ENCODE peak calls at places on chromosome 16, in eight cellular contexts. E, J, G, X, Y, Z, F and D are unnamed samples.

GRCh38 chr16:17369441-17369951 is 101.3 kb downstream of the XYLT1 start:
- DNase-seq in E (no peak), J (no peak), G (peak; percentile 18), X (peak; percentile 58), Y (peak; percentile 76), Z (peak; percentile 72), F (no peak), D (no peak)

GRCh38 chr16:15404792-15405191 is 9.2 kb downstream of the MPV17L start:
- DNase-seq in E (no peak), J (no peak), G (no peak), X (peak; percentile 65), Y (no peak), Z (no peak), F (no peak), D (no peak)

GRCh38 chr16:10600792-10601443 is 20.5 kb upstream of the EMP2 start:
- DNase-seq in E (no peak), J (no peak), G (no peak), X (no peak), Y (no peak), Z (peak; percentile 68), F (no peak), D (no peak)

GRCh38 chr16:69465083-69465721 is 40.8 kb downstream of the CYB5B start:
- DNase-seq in E (peak; percentile 78), J (peak; percentile 35), G (no peak), X (no peak), Y (no peak), Z (no peak), F (no peak), D (no peak)

GRCh38 chr16:57899771-57900661 is 70.9 kb downstream of the CNGB1 start:
- DNase-seq in E (peak; percentile 76), J (peak; percentile 59), G (peak; percentile 82), X (peak; percentile 72), Y (peak; percentile 73), Z (peak; percentile 81), F (no peak), D (no peak)

GRCh38 chr16:10827691-10828341 is 9.2 kb upstream of the TVP23A start:
- DNase-seq in E (peak; percentile 91), J (peak; percentile 36), G (peak; percentile 95), X (peak; percentile 80), Y (peak; percentile 77), Z (peak; percentile 73), F (peak; percentile 87), D (peak; percentile 40)

GRCh38 chr16:88533381-88533831 is 36.8 kb upstream of the ZC3H18 start:
- DNase-seq in E (peak; percentile 50), J (peak; percentile 7), G (peak; percentile 25), X (no peak), Y (no peak), Z (peak; percentile 57), F (no peak), D (no peak)

GRCh38 chr16:87569601-87570559 is 32.4 kb upstream of the JPH3 start:
- DNase-seq in E (no peak), J (no peak), G (peak; percentile 52), X (no peak), Y (no peak), Z (no peak), F (no peak), D (no peak)

GRCh38 chr16:56244612-56245011 is 53.3 kb downstream of the GNAO1 start:
- DNase-seq in E (no peak), J (no peak), G (no peak), X (no peak), Y (no peak), Z (no peak), F (no peak), D (no peak)

GRCh38 chr16:58963479-58963878 is 229.4 kb upstream of the GOT2 start:
- DNase-seq in E (no peak), J (no peak), G (no peak), X (no peak), Y (no peak), Z (no peak), F (no peak), D (no peak)

GRCh38 chr16:57141822-57142631 is 43.8 kb downstream of the PSME3IP1 start:
- DNase-seq in E (no peak), J (no peak), G (no peak), X (no peak), Y (no peak), Z (no peak), F (no peak), D (no peak)

GRCh38 chr16:31351937-31352315 is 3.0 kb upstream of the ITGAX start:
- DNase-seq in E (no peak), J (no peak), G (no peak), X (no peak), Y (peak; percentile 79), Z (peak; percentile 72), F (peak; percentile 70), D (no peak)

GRCh38 chr16:74774223-74775139 is at the start of gene FA2H:
- DNase-seq in E (peak; percentile 8), J (no peak), G (peak; percentile 51), X (no peak), Y (peak; percentile 81), Z (peak; percentile 90), F (no peak), D (no peak)

GRCh38 chr16:65469116-65469515 is 347.3 kb upstream of the CDH11 start:
- DNase-seq in E (no peak), J (no peak), G (no peak), X (no peak), Y (no peak), Z (no peak), F (no peak), D (no peak)

GRCh38 chr16:87956169-87956770 is 5.0 kb downstream of the BANP start:
- DNase-seq in E (peak; percentile 77), J (peak; percentile 45), G (peak; percentile 62), X (peak; percentile 48), Y (peak; percentile 70), Z (peak; percentile 62), F (no peak), D (no peak)

GRCh38 chr16:51538707-51539604 is 387.9 kb upstream of the SALL1 start:
- DNase-seq in E (peak; percentile 93), J (peak; percentile 80), G (peak; percentile 85), X (no peak), Y (no peak), Z (no peak), F (no peak), D (peak; percentile 64)

GRCh38 chr16:51149251-51149661 is 1.8 kb downstream of the SALL1 start:
- DNase-seq in E (no peak), J (no peak), G (peak; percentile 29), X (no peak), Y (no peak), Z (no peak), F (no peak), D (no peak)

GRCh38 chr16:85555549-85556455 is 57.3 kb upstream of the GSE1 start:
- DNase-seq in E (no peak), J (peak; percentile 42), G (peak; percentile 56), X (peak; percentile 52), Y (no peak), Z (peak; percentile 73), F (no peak), D (no peak)

GRCh38 chr16:74460542-74460941 is 39.3 kb upstream of the CLEC18B start:
- DNase-seq in E (no peak), J (no peak), G (no peak), X (no peak), Y (no peak), Z (no peak), F (no peak), D (no peak)

GRCh38 chr16:68235105-68235881 is 634 bp downstream of the ESRP2 start:
- DNase-seq in E (no peak), J (no peak), G (no peak), X (no peak), Y (peak; percentile 49), Z (peak; percentile 73), F (peak; percentile 82), D (no peak)

GRCh38 chr16:25916091-25916490 is 224.3 kb downstream of the HS3ST4 start:
- DNase-seq in E (no peak), J (no peak), G (no peak), X (no peak), Y (no peak), Z (no peak), F (no peak), D (no peak)

GRCh38 chr16:50519001-50519400 is 29.2 kb upstream of the NKD1 start:
- DNase-seq in E (no peak), J (no peak), G (no peak), X (no peak), Y (no peak), Z (no peak), F (no peak), D (no peak)

GRCh38 chr16:75589301-75589700 is 23.1 kb downstream of the GABARAPL2 start:
- DNase-seq in E (no peak), J (no peak), G (no peak), X (peak; percentile 51), Y (no peak), Z (no peak), F (no peak), D (no peak)

DNA sequence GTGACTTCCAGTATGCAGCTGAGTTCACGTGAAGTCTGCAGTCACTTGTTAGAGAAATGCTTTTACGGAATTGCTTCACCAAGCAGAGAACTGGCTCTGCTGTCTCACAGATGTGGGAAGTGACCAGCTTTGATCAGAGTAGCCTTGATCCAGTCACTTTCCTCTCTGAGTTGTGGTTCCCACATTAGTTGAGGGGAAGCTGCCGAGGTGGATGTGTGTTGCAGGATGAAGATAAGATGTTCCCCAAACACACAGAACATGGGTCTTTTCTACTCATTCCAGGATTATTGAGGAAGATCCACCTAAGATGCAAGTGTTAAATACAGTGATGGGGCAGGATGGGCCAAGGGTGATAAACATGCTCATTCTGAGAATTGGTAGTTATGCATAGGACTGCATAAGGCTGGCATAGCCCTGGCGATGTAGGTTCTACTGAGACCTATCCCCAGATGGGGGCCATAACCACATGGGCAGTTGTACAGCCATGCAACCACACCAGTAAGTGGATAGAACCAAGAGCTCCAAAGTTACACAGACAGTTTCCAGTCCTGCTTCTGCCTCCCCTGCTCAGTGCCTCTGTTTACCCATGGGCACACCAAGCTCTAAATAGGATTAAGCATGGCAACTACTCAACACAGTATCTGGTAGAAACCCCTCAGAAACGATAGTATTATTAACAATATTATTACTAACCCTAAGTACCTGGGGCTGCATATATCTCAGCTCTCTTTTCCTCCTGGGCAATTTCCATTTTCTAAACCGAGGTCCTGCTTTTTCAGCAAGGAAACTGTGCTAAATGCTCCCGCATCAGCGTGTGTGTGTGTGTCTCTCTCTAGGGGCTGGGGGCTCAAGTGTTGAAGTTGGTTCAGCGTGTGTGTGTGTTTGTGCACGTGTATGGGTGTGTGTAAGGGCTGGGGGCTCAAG is 169.0 kb upstream of the MAF start:
- DNase-seq in E (no peak), J (no peak), G (no peak), X (no peak), Y (no peak), Z (no peak), F (no peak), D (no peak)
- H3K27me3 ChIP-seq in E (no peaks in the 10 kb centered on the region), J (no peaks in the 10 kb centered on the region), G (peaks cover 4% of the 10 kb centered on the region), X (no peaks in the 10 kb centered on the region), Y (no peaks in the 10 kb centered on the region), Z (no peaks in the 10 kb centered on the region), F (no peaks in the 10 kb centered on the region), D (no peaks in the 10 kb centered on the region)

GRCh38 chr16:21302454-21302853 is 24.4 kb upstream of the CRYM start:
- DNase-seq in E (peak; percentile 6), J (no peak), G (no peak), X (no peak), Y (no peak), Z (no peak), F (no peak), D (no peak)
- H3K4me3 ChIP-seq in E (peak overlapping the region; percentile 60), J (peak overlapping the region; percentile 82), G (no peak overlapping the region), X (no peak overlapping the region), Y (no peak overlapping the region), Z (peak overlapping the region; percentile 71), F (peak overlapping the region; percentile 81), D (no peak overlapping the region)

GRCh38 chr16:2883027-2883846 is at the start of gene FLYWCH2:
- DNase-seq in E (peak; percentile 96), J (peak; percentile 96), G (peak; percentile 97), X (peak; percentile 97), Y (peak; percentile 98), Z (peak; percentile 97), F (peak; percentile 98), D (peak; percentile 76)
- TF ChIP-seq CTCF in E (no peak), J (no peak), G (no peak), X (no peak), Y (no peak), Z (no peak), F (no peak), D (no peak)

GRCh38 chr16:62036101-62036806 is at the start of gene CDH8:
- DNase-seq in E (no peak), J (peak; percentile 36), G (no peak), X (no peak), Y (no peak), Z (peak; percentile 46), F (no peak), D (no peak)
- H3K27me3 ChIP-seq in E (no peaks in the 10 kb centered on the region), J (no peaks in the 10 kb centered on the region), G (peaks cover 61% of the 10 kb centered on the region), X (peaks cover 55% of the 10 kb centered on the region), Y (peaks cover 34% of the 10 kb centered on the region), Z (peaks cover 45% of the 10 kb centered on the region), F (peaks cover 58% of the 10 kb centered on the region), D (peaks cover 1% of the 10 kb centered on the region)